ENCODE peak calls at places on chromosomes 1 and 21, in ten cellular contexts. M is hepatocyte; C is CD8-positive, alpha-beta T cell; H is A549; S is fibroblast of pulmonary artery; O is RWPE1; F is glutamatergic neuron; R is WTC11; X is osteocyte; U is choroid plexus epithelial cell. E is an unnamed sample.

GRCh38 chr1:234958066-234958701 is 170.5 kb downstream of the TOMM20 start:
- DNase-seq in U (no peak), H (peak), X (no peak), S (no peak), F (no peak), O (no peak), C (no peak), R (peak), M (no peak), E (no peak)

GRCh38 chr1:230169454-230170152 is 102.6 kb downstream of the GALNT2 start:
- DNase-seq in R (no peak), F (no peak), O (no peak), H (no peak), S (no peak), U (peak), X (peak), C (no peak), M (no peak), E (no peak)

GRCh38 chr1:209767105-209767504 is 11.3 kb downstream of the TRAF3IP3 start:
- DNase-seq in H (no peak), C (no peak), O (no peak), S (no peak), U (no peak), R (no peak), F (no peak), M (no peak), X (no peak), E (no peak)

GRCh38 chr1:53135735-53136114 is 6.7 kb downstream of the SLC1A7 start:
- DNase-seq in S (peak), F (no peak), H (peak), M (no peak), O (no peak), C (no peak), U (peak), R (no peak), X (no peak), E (no peak)

GRCh38 chr1:36759355-36759754 is 275.0 kb downstream of the GRIK3 start:
- DNase-seq in M (no peak), H (no peak), R (no peak), S (no peak), F (no peak), U (no peak), C (no peak), O (no peak), X (no peak), E (no peak)

GRCh38 chr1:222464841-222465210 is 83.1 kb downstream of the HHIPL2 start:
- DNase-seq in H (peak), S (peak), U (peak), O (peak), C (peak), M (peak), F (peak), R (peak), X (no peak), E (peak)

GRCh38 chr1:209207701-209208286 is 375.7 kb upstream of the CAMK1G start:
- DNase-seq in H (peak), R (peak), U (peak), X (no peak), C (no peak), O (peak), M (peak), S (peak), F (peak), E (peak)

GRCh38 chr1:31782766-31783410 is 18.7 kb upstream of the ADGRB2 start:
- DNase-seq in O (no peak), R (no peak), U (no peak), F (peak), M (no peak), X (no peak), H (no peak), S (no peak), C (no peak), E (no peak)

GRCh38 chr1:170369417-170369816 is 162.5 kb upstream of the GORAB start:
- DNase-seq in F (no peak), R (no peak), O (no peak), M (no peak), U (no peak), X (no peak), C (no peak), H (no peak), S (no peak), E (no peak)

GRCh38 chr1:26602378-26602959 is 72.9 kb downstream of the RPS6KA1 start:
- DNase-seq in R (no peak), H (peak), X (no peak), O (peak), C (peak), F (no peak), S (peak), U (peak), M (peak), E (peak)

GRCh38 chr21:46183910-46184624 is at the start of gene SPATC1L:
- DNase-seq in O (peak), M (peak), C (peak), R (peak), H (no peak), X (peak), F (peak), S (peak), U (peak), E (peak)

GRCh38 chr1:156696755-156697154 is 8.6 kb downstream of the CRABP2 start:
- DNase-seq in M (no peak), S (no peak), H (no peak), R (no peak), O (no peak), U (no peak), F (no peak), C (no peak), X (no peak), E (no peak)

GRCh38 chr1:24735619-24736375 is 9.4 kb upstream of the CLIC4 start:
- DNase-seq in S (peak), U (peak), F (no peak), C (no peak), O (no peak), X (no peak), M (peak), R (no peak), H (no peak), E (no peak)

GRCh38 chr1:8736927-8737326 is 80.5 kb downstream of the RERE start:
- DNase-seq in S (no peak), H (no peak), X (no peak), U (no peak), M (no peak), O (no peak), F (no peak), R (no peak), C (no peak), E (no peak)

GRCh38 chr1:1344672-1345361 is 4.4 kb downstream of the DVL1 start:
- DNase-seq in F (peak), O (peak), H (peak), C (no peak), M (peak), S (peak), U (peak), R (peak), X (no peak), E (peak)

GRCh38 chr1:24118410-24119242 is 6.7 kb upstream of the MYOM3 start:
- DNase-seq in S (no peak), C (no peak), U (no peak), R (no peak), M (peak), X (no peak), O (no peak), H (no peak), F (no peak), E (no peak)

GRCh38 chr1:63190171-63190570 is 132.2 kb upstream of the FOXD3 start:
- DNase-seq in U (no peak), S (no peak), O (no peak), H (no peak), F (no peak), R (no peak), C (no peak), M (no peak), X (no peak), E (no peak)

GRCh38 chr1:45008516-45008915 is 2.6 kb downstream of the HECTD3 start:
- DNase-seq in X (peak), C (no peak), R (no peak), U (no peak), F (no peak), M (no peak), S (no peak), H (no peak), O (no peak), E (no peak)

GRCh38 chr1:41954533-41954944 is 35.8 kb upstream of the HIVEP3 start:
- DNase-seq in C (no peak), S (peak), H (no peak), R (peak), U (peak), X (no peak), M (peak), F (no peak), O (peak), E (no peak)

GRCh38 chr1:110452330-110452729 is 1.4 kb downstream of the PROK1 start:
- DNase-seq in C (no peak), X (no peak), U (no peak), H (no peak), F (no peak), O (no peak), S (no peak), R (no peak), M (no peak), E (no peak)

DNA sequence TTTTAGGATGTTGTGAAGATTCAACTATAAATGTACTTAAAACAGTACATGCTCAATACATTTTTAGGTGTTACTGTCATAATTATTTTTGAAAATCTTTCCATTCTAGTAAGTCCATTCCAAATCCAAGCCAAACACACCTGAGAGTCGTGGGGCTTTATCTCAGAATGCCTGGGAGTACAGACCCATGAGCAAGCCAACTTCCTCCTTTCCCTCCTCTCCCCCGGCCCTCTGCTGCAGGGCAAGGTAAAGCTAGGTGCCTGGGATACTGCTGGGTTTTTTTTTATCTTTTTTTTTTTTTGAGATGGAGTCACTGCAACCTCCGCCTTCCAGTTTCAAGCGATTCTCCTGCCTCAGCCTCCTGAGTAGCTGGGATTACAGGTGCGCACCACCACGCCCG is 16.5 kb downstream of the TMEM51 start:
- DNase-seq in U (no peak), H (no peak), X (no peak), R (no peak), F (no peak), S (no peak), O (no peak), M (no peak), C (no peak), E (no peak)
- TF ChIP-seq CTCF in U (no peak), H (no peak), X (no peak), R (no peak), F (no peak), S (no peak), O (no peak), M (no peak), C (no peak), E (no peak)

GRCh38 chr1:150615346-150616201 is 13.8 kb downstream of the ENSA start:
- DNase-seq in O (no peak), H (peak), F (no peak), X (no peak), C (peak), S (no peak), M (no peak), U (no peak), R (no peak), E (no peak)

GRCh38 chr1:150621497-150622113 is 7.8 kb downstream of the ENSA start:
- DNase-seq in M (peak), S (peak), C (peak), X (no peak), O (no peak), H (peak), U (peak), F (peak), R (peak), E (peak)

GRCh38 chr1:150622219-150622975 is 7.0 kb downstream of the ENSA start:
- DNase-seq in S (no peak), H (no peak), R (peak), M (no peak), O (no peak), U (no peak), C (no peak), X (no peak), F (peak), E (peak)

GRCh38 chr1:150620919-150621318 is 8.5 kb downstream of the ENSA start:
- DNase-seq in U (no peak), H (no peak), M (no peak), F (no peak), X (no peak), R (no peak), S (no peak), C (no peak), O (no peak), E (no peak)

GRCh38 chr1:150619576-150620509 is 9.6 kb downstream of the ENSA start:
- DNase-seq in C (no peak), O (peak), H (peak), U (peak), X (no peak), M (peak), R (no peak), S (peak), F (no peak), E (no peak)
- TF ChIP-seq CTCF in C (no peak), O (peak), H (peak), U (peak), X (peak), M (no peak), R (no peak), S (peak), F (no peak), E (no peak)

DNA sequence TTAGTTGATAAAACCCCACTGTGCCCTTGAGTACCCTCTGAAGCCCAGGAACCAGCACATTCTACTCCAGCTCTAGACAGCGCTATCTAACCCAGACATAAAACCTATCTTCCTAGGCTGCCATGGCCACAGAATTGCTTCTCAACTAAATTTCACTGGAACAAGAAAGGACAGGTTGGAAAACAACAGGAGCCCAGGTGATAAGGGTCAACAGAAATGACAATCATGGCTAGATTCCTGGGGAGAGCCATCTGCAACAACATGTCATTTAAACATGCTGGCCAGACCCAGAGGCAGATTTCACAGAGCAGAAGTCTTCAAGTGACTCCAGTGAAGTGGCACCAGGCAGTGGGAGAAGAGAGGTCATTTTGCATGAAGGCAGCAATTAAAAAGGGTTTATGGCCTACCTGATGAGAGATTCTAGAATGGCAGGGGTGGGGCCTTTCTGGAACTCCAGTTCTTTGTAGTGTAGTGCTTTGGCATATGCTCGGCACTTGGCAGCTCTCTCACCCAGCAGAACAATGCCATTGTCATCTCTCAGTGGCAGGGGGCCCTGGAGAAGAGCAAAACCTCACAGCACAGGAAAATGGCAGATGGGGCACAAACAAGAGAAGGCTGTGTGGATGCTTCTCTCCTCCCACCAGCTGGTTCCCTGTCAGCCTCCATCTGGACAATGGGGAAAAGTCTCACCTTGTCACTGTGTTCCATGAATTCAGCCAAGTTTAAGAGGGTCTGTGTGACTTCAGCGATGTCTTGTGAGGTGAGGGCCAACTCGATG is 9.9 kb downstream of the ANGPTL7 start:
- DNase-seq in S (no peak), F (no peak), O (no peak), C (no peak), U (no peak), R (no peak), M (no peak), H (no peak), X (no peak), E (no peak)
- TF ChIP-seq CTCF in S (no peak), F (no peak), O (no peak), C (no peak), U (no peak), R (no peak), M (no peak), H (no peak), X (no peak), E (no peak)

GRCh38 chr1:151689494-151689893 is 27.1 kb downstream of the CELF3 start:
- DNase-seq in F (no peak), H (no peak), R (no peak), M (no peak), O (no peak), S (no peak), C (no peak), X (no peak), U (no peak), E (no peak)

DNA sequence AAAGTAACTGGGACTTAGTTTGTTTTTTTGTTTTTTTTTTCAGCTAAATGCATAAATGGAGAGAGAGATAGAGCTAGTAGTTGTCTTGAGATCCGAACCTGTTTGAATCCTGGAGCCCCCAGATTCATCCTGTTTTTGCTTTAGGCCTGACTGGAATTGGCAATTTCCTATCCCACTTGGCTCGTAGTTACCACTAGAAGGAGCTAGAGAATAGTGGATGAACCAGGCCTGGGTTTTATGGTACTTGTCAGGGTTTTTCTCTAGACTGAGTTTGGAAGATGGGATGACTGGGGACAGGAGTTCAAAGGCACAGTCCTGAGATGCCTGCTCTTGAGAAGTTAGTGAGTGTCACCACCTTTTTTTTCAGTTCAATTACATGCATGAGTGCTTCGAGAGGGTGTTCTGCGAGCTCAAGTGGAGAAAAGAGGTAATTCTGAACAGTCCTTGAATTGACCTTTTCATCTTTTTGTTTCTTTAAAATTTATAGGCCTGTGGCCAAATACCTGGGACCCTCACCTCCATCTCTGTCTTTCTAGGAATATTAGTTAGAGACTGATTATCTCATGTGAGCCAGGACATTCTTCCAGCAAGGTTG is 23.4 kb downstream of the CELF3 start:
- DNase-seq in R (no peak), M (peak), S (peak), C (no peak), H (peak), O (peak), F (no peak), U (peak), X (no peak), E (no peak)
- TF ChIP-seq CTCF in R (no peak), M (peak), S (peak), C (no peak), H (peak), O (peak), F (peak), U (peak), X (peak), E (no peak)

DNA sequence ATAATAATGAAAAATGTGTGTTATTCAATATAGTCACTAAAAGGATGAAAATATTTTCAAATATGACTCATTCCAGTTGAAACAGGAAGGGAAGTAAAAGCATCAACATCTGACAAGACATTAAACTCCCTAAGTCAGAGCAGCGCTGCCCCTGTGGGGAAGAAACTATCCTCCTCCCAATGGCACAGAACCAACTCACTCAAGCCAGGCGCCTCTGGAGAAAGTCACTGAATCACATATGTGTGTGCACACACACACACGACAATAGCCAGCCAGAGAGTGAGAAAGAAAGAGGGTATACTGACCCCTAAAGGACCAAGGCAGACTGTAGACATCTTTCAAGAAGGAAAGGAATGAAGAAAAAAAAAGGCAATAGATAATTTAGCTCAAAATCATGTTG is 126.9 kb downstream of the SETD4 start:
- DNase-seq in R (no peak), M (peak), C (no peak), S (peak), F (no peak), H (peak), X (no peak), O (peak), U (peak), E (no peak)
- TF ChIP-seq CTCF in R (no peak), M (peak), C (no peak), S (peak), F (no peak), H (no peak), X (peak), O (no peak), U (peak), E (no peak)

GRCh38 chr1:183604048-183604808 is 14.0 kb upstream of the NCF2 start:
- DNase-seq in O (no peak), U (peak), R (no peak), H (no peak), S (peak), M (no peak), X (no peak), F (no peak), C (no peak), E (no peak)
- TF ChIP-seq CTCF in O (no peak), U (no peak), R (no peak), H (no peak), S (no peak), M (no peak), X (no peak), F (no peak), C (no peak), E (no peak)